ENCODE peak calls at places on chromosomes 12 and 14, in ten cellular contexts. T is lung, X is BJ, R is cardiac muscle cell, H is neural progenitor cell, A is bronchial epithelial cell, E is IMR-90, O is GM23338, F is WERI-Rb-1, M is psoas muscle. Y is an unnamed sample.

GRCh38 chr14:104957146-104958113 is 20.7 kb downstream of the AHNAK2 start:
- DNase-seq in T (no peak), X (no peak), R (no peak), H (no peak), A (no peak), E (no peak), O (no peak), F (peak; percentile 3), M (no peak), Y (no peak)

GRCh38 chr14:76091036-76091435 is 60.7 kb upstream of the GPATCH2L start:
- DNase-seq in T (no peak), X (no peak), R (peak; percentile 28), H (peak; percentile 33), A (no peak), E (no peak), O (no peak), F (peak; percentile 85), M (peak; percentile 70), Y (no peak)

GRCh38 chr14:92565040-92565717 is 51.6 kb downstream of the RIN3 start:
- DNase-seq in T (no peak), X (no peak), R (no peak), H (no peak), A (peak; percentile 65), E (no peak), O (no peak), F (no peak), M (no peak), Y (no peak)

GRCh38 chr14:70955543-70956480 is 48.6 kb downstream of the PCNX1 start:
- DNase-seq in T (no peak), X (no peak), R (peak; percentile 50), H (peak; percentile 38), A (peak; percentile 23), E (peak; percentile 26), O (peak; percentile 41), F (peak; percentile 28), M (no peak), Y (peak; percentile 19)

GRCh38 chr12:52741378-52742195 is 35.6 kb downstream of the KRT76 start:
- DNase-seq in T (peak; percentile 50), X (no peak), R (peak; percentile 73), H (peak; percentile 91), A (peak; percentile 55), E (peak; percentile 46), O (peak; percentile 89), F (no peak), M (peak; percentile 26), Y (peak; percentile 84)

GRCh38 chr12:20377750-20378149 is 9.4 kb downstream of the PDE3A start:
- DNase-seq in T (no peak), X (no peak), R (no peak), H (no peak), A (no peak), E (no peak), O (no peak), F (no peak), M (no peak), Y (no peak)

GRCh38 chr12:120742207-120742536 is 16.5 kb downstream of the ACADS start:
- DNase-seq in T (no peak), X (no peak), R (no peak), H (no peak), A (no peak), E (no peak), O (no peak), F (no peak), M (peak; percentile 66), Y (no peak)

GRCh38 chr14:51398898-51399297 is 158.9 kb downstream of the TMX1 start:
- DNase-seq in T (no peak), X (peak; percentile 59), R (peak; percentile 60), H (no peak), A (peak; percentile 100), E (peak; percentile 97), O (no peak), F (no peak), M (peak; percentile 29), Y (peak; percentile 49)

GRCh38 chr12:88729196-88729595 is 148.9 kb upstream of the KITLG start:
- DNase-seq in T (no peak), X (no peak), R (no peak), H (no peak), A (no peak), E (no peak), O (no peak), F (no peak), M (no peak), Y (no peak)

GRCh38 chr14:96762650-96763049 is 34.5 kb upstream of the VRK1 start:
- DNase-seq in T (peak; percentile 34), X (no peak), R (peak; percentile 68), H (peak; percentile 84), A (peak; percentile 86), E (peak; percentile 58), O (peak; percentile 93), F (peak; percentile 35), M (no peak), Y (peak; percentile 5)

GRCh38 chr14:96083667-96084320 is 44.6 kb downstream of the C14orf132 start:
- DNase-seq in T (peak; percentile 83), X (no peak), R (no peak), H (no peak), A (peak; percentile 69), E (no peak), O (no peak), F (no peak), M (no peak), Y (no peak)

GRCh38 chr14:94044476-94045091 is 18.4 kb downstream of the OTUB2 start:
- DNase-seq in T (no peak), X (no peak), R (no peak), H (no peak), A (no peak), E (no peak), O (no peak), F (peak; percentile 5), M (no peak), Y (no peak)

GRCh38 chr12:93894391-93895095 is 217.4 kb downstream of the CRADD start:
- DNase-seq in T (peak; percentile 43), X (no peak), R (peak; percentile 86), H (no peak), A (no peak), E (peak; percentile 52), O (no peak), F (no peak), M (peak; percentile 93), Y (no peak)

GRCh38 chr14:102249041-102249440 is 55.9 kb downstream of the MOK start:
- DNase-seq in T (no peak), X (no peak), R (peak; percentile 75), H (no peak), A (no peak), E (peak; percentile 55), O (no peak), F (no peak), M (no peak), Y (no peak)

GRCh38 chr12:45122776-45123380 is 72.0 kb upstream of the DBX2 start:
- DNase-seq in T (no peak), X (no peak), R (peak; percentile 54), H (peak; percentile 52), A (peak; percentile 55), E (peak; percentile 21), O (peak; percentile 66), F (peak; percentile 21), M (no peak), Y (no peak)

GRCh38 chr14:80872645-80873044 is 68.9 kb downstream of the CEP128 start:
- DNase-seq in T (no peak), X (no peak), R (no peak), H (no peak), A (no peak), E (peak; percentile 12), O (no peak), F (no peak), M (no peak), Y (no peak)

GRCh38 chr12:103928736-103929050 is 1.5 kb upstream of the HSP90B1 start:
- DNase-seq in T (no peak), X (no peak), R (no peak), H (no peak), A (no peak), E (no peak), O (peak; percentile 11), F (no peak), M (no peak), Y (no peak)

GRCh38 chr12:56107242-56107641 is 2.9 kb downstream of the PA2G4 start:
- DNase-seq in T (no peak), X (no peak), R (no peak), H (no peak), A (no peak), E (no peak), O (no peak), F (no peak), M (no peak), Y (no peak)
- H3K36me3 ChIP-seq in T (peaks cover 37% of the 10 kb centered on the region), X (peaks cover 12% of the 10 kb centered on the region), R (peaks cover 44% of the 10 kb centered on the region), H (peaks cover 24% of the 10 kb centered on the region), A (peaks cover 14% of the 10 kb centered on the region), E (peaks cover 38% of the 10 kb centered on the region), O (peaks cover 51% of the 10 kb centered on the region), F (peaks cover 75% of the 10 kb centered on the region), M (peaks cover 26% of the 10 kb centered on the region), Y (peaks cover 69% of the 10 kb centered on the region)

GRCh38 chr12:115966376-115966775 is 311.1 kb downstream of the MED13L start:
- DNase-seq in T (no peak), X (no peak), R (no peak), H (no peak), A (no peak), E (no peak), O (no peak), F (no peak), M (no peak), Y (no peak)
- H3K36me3 ChIP-seq in T (peaks cover 40% of the 10 kb centered on the region), X (peaks cover 12% of the 10 kb centered on the region), R (peaks cover 69% of the 10 kb centered on the region), H (peaks cover 10% of the 10 kb centered on the region), A (peaks cover 11% of the 10 kb centered on the region), E (peaks cover 24% of the 10 kb centered on the region), O (peaks cover 18% of the 10 kb centered on the region), F (peaks cover 55% of the 10 kb centered on the region), M (peaks cover 11% of the 10 kb centered on the region), Y (peaks cover 70% of the 10 kb centered on the region)

GRCh38 chr12:95257541-95257940 is 39.9 kb downstream of the VEZT start:
- DNase-seq in T (no peak), X (no peak), R (no peak), H (peak; percentile 5), A (no peak), E (peak; percentile 44), O (peak; percentile 76), F (no peak), M (no peak), Y (no peak)
- H3K36me3 ChIP-seq in T (peaks cover 11% of the 10 kb centered on the region), X (peaks cover 5% of the 10 kb centered on the region), R (peaks cover 50% of the 10 kb centered on the region), H (peaks cover 31% of the 10 kb centered on the region), A (peaks cover 2% of the 10 kb centered on the region), E (peaks cover 15% of the 10 kb centered on the region), O (no peaks in the 10 kb centered on the region), F (peaks cover 64% of the 10 kb centered on the region), M (peaks cover 2% of the 10 kb centered on the region), Y (peaks cover 57% of the 10 kb centered on the region)

GRCh38 chr12:3692616-3693365 is 60.1 kb downstream of the CRACR2A start:
- DNase-seq in T (no peak), X (no peak), R (no peak), H (no peak), A (no peak), E (no peak), O (no peak), F (no peak), M (no peak), Y (peak; percentile 38)
- H3K36me3 ChIP-seq in T (no peaks in the 10 kb centered on the region), X (no peaks in the 10 kb centered on the region), R (no peaks in the 10 kb centered on the region), H (no peaks in the 10 kb centered on the region), A (no peaks in the 10 kb centered on the region), E (no peaks in the 10 kb centered on the region), O (no peaks in the 10 kb centered on the region), F (no peaks in the 10 kb centered on the region), M (no peaks in the 10 kb centered on the region), Y (no peaks in the 10 kb centered on the region)

Y was measured in SJSA1.